ENCODE peak calls at places on chromosomes 5 and 9, in ten cellular contexts. One of them, this sample, is unnamed.

GRCh38 chr5:7754997-7755596 is 95.8 kb downstream of the CFAP90 start:
- DNase-seq in neuronal stem cell: peak
- DNase-seq in M059J: peak
- DNase-seq in BJ: no peak
- DNase-seq in stimulated activated naive CD8-positive, alpha-beta T cell treated with anti-CD3 and anti-CD28 coated beads, Interleukin-15, amount 100 ng/mL, for 72 hours: peak
- DNase-seq in tibial artery: no peak
- DNase-seq in astrocyte of the cerebellum: no peak
- DNase-seq in NCI-H748 treated with DMSO at 0.1 percent for 48 hours: peak
- DNase-seq in stimulated activated CD8-positive, alpha-beta memory T cell treated with anti-CD3 and anti-CD28 coated beads, Interleukin-12 subunit alpha, Interleukin-12 subunit beta, amount 100 ng/mL, for 1 hour: no peak
- DNase-seq in effector memory CD4-positive, alpha-beta T cell: no peak
- DNase-seq in this sample: peak

GRCh38 chr5:67133781-67134180 is 62.8 kb downstream of the CD180 start:
- DNase-seq in neuronal stem cell: no peak
- DNase-seq in M059J: no peak
- DNase-seq in BJ: no peak
- DNase-seq in stimulated activated naive CD8-positive, alpha-beta T cell treated with anti-CD3 and anti-CD28 coated beads, Interleukin-15, amount 100 ng/mL, for 72 hours: no peak
- DNase-seq in tibial artery: no peak
- DNase-seq in astrocyte of the cerebellum: no peak
- DNase-seq in NCI-H748 treated with DMSO at 0.1 percent for 48 hours: no peak
- DNase-seq in stimulated activated CD8-positive, alpha-beta memory T cell treated with anti-CD3 and anti-CD28 coated beads, Interleukin-12 subunit alpha, Interleukin-12 subunit beta, amount 100 ng/mL, for 1 hour: no peak
- DNase-seq in effector memory CD4-positive, alpha-beta T cell: no peak
- DNase-seq in this sample: no peak

GRCh38 chr5:142749321-142749720 is 20.9 kb upstream of the ARHGAP26 start:
- DNase-seq in neuronal stem cell: no peak
- DNase-seq in M059J: peak
- DNase-seq in BJ: no peak
- DNase-seq in stimulated activated naive CD8-positive, alpha-beta T cell treated with anti-CD3 and anti-CD28 coated beads, Interleukin-15, amount 100 ng/mL, for 72 hours: no peak
- DNase-seq in tibial artery: no peak
- DNase-seq in astrocyte of the cerebellum: no peak
- DNase-seq in NCI-H748 treated with DMSO at 0.1 percent for 48 hours: no peak
- DNase-seq in stimulated activated CD8-positive, alpha-beta memory T cell treated with anti-CD3 and anti-CD28 coated beads, Interleukin-12 subunit alpha, Interleukin-12 subunit beta, amount 100 ng/mL, for 1 hour: no peak
- DNase-seq in effector memory CD4-positive, alpha-beta T cell: no peak
- DNase-seq in this sample: peak

GRCh38 chr5:147876141-147876540 is 2.4 kb upstream of the SCGB3A2 start:
- DNase-seq in neuronal stem cell: no peak
- DNase-seq in M059J: no peak
- DNase-seq in BJ: no peak
- DNase-seq in stimulated activated naive CD8-positive, alpha-beta T cell treated with anti-CD3 and anti-CD28 coated beads, Interleukin-15, amount 100 ng/mL, for 72 hours: no peak
- DNase-seq in tibial artery: no peak
- DNase-seq in astrocyte of the cerebellum: no peak
- DNase-seq in NCI-H748 treated with DMSO at 0.1 percent for 48 hours: no peak
- DNase-seq in stimulated activated CD8-positive, alpha-beta memory T cell treated with anti-CD3 and anti-CD28 coated beads, Interleukin-12 subunit alpha, Interleukin-12 subunit beta, amount 100 ng/mL, for 1 hour: no peak
- DNase-seq in effector memory CD4-positive, alpha-beta T cell: no peak
- DNase-seq in this sample: no peak

GRCh38 chr9:90600029-90600428 is 42.6 kb downstream of the DIRAS2 start:
- DNase-seq in neuronal stem cell: no peak
- DNase-seq in M059J: no peak
- DNase-seq in BJ: no peak
- DNase-seq in stimulated activated naive CD8-positive, alpha-beta T cell treated with anti-CD3 and anti-CD28 coated beads, Interleukin-15, amount 100 ng/mL, for 72 hours: no peak
- DNase-seq in tibial artery: no peak
- DNase-seq in astrocyte of the cerebellum: no peak
- DNase-seq in NCI-H748 treated with DMSO at 0.1 percent for 48 hours: no peak
- DNase-seq in stimulated activated CD8-positive, alpha-beta memory T cell treated with anti-CD3 and anti-CD28 coated beads, Interleukin-12 subunit alpha, Interleukin-12 subunit beta, amount 100 ng/mL, for 1 hour: no peak
- DNase-seq in effector memory CD4-positive, alpha-beta T cell: no peak
- DNase-seq in this sample: no peak

GRCh38 chr9:116361558-116361957 is 208.0 kb downstream of the PAPPA start:
- DNase-seq in neuronal stem cell: no peak
- DNase-seq in M059J: no peak
- DNase-seq in BJ: no peak
- DNase-seq in stimulated activated naive CD8-positive, alpha-beta T cell treated with anti-CD3 and anti-CD28 coated beads, Interleukin-15, amount 100 ng/mL, for 72 hours: no peak
- DNase-seq in tibial artery: no peak
- DNase-seq in astrocyte of the cerebellum: no peak
- DNase-seq in NCI-H748 treated with DMSO at 0.1 percent for 48 hours: no peak
- DNase-seq in stimulated activated CD8-positive, alpha-beta memory T cell treated with anti-CD3 and anti-CD28 coated beads, Interleukin-12 subunit alpha, Interleukin-12 subunit beta, amount 100 ng/mL, for 1 hour: no peak
- DNase-seq in effector memory CD4-positive, alpha-beta T cell: no peak
- DNase-seq in this sample: no peak

GRCh38 chr5:109690456-109691247 is 925 bp downstream of the MAN2A1 start:
- DNase-seq in neuronal stem cell: peak
- DNase-seq in M059J: peak
- DNase-seq in BJ: peak
- DNase-seq in stimulated activated naive CD8-positive, alpha-beta T cell treated with anti-CD3 and anti-CD28 coated beads, Interleukin-15, amount 100 ng/mL, for 72 hours: peak
- DNase-seq in tibial artery: peak
- DNase-seq in astrocyte of the cerebellum: peak
- DNase-seq in NCI-H748 treated with DMSO at 0.1 percent for 48 hours: peak
- DNase-seq in stimulated activated CD8-positive, alpha-beta memory T cell treated with anti-CD3 and anti-CD28 coated beads, Interleukin-12 subunit alpha, Interleukin-12 subunit beta, amount 100 ng/mL, for 1 hour: peak
- DNase-seq in effector memory CD4-positive, alpha-beta T cell: peak
- DNase-seq in this sample: peak

GRCh38 chr5:332843-333242 is 11.3 kb downstream of the AHRR start:
- DNase-seq in neuronal stem cell: no peak
- DNase-seq in M059J: no peak
- DNase-seq in BJ: no peak
- DNase-seq in stimulated activated naive CD8-positive, alpha-beta T cell treated with anti-CD3 and anti-CD28 coated beads, Interleukin-15, amount 100 ng/mL, for 72 hours: no peak
- DNase-seq in tibial artery: no peak
- DNase-seq in astrocyte of the cerebellum: no peak
- DNase-seq in NCI-H748 treated with DMSO at 0.1 percent for 48 hours: no peak
- DNase-seq in stimulated activated CD8-positive, alpha-beta memory T cell treated with anti-CD3 and anti-CD28 coated beads, Interleukin-12 subunit alpha, Interleukin-12 subunit beta, amount 100 ng/mL, for 1 hour: no peak
- DNase-seq in effector memory CD4-positive, alpha-beta T cell: no peak
- DNase-seq in this sample: no peak

GRCh38 chr5:958701-959571 is 49.7 kb upstream of the NKD2 start:
- DNase-seq in neuronal stem cell: no peak
- DNase-seq in M059J: peak
- DNase-seq in BJ: peak
- DNase-seq in stimulated activated naive CD8-positive, alpha-beta T cell treated with anti-CD3 and anti-CD28 coated beads, Interleukin-15, amount 100 ng/mL, for 72 hours: no peak
- DNase-seq in tibial artery: no peak
- DNase-seq in astrocyte of the cerebellum: peak
- DNase-seq in NCI-H748 treated with DMSO at 0.1 percent for 48 hours: peak
- DNase-seq in stimulated activated CD8-positive, alpha-beta memory T cell treated with anti-CD3 and anti-CD28 coated beads, Interleukin-12 subunit alpha, Interleukin-12 subunit beta, amount 100 ng/mL, for 1 hour: no peak
- DNase-seq in effector memory CD4-positive, alpha-beta T cell: no peak
- DNase-seq in this sample: no peak

GRCh38 chr5:133564921-133565565 is 47.3 kb downstream of the FSTL4 start:
- DNase-seq in neuronal stem cell: no peak
- DNase-seq in M059J: no peak
- DNase-seq in BJ: no peak
- DNase-seq in stimulated activated naive CD8-positive, alpha-beta T cell treated with anti-CD3 and anti-CD28 coated beads, Interleukin-15, amount 100 ng/mL, for 72 hours: no peak
- DNase-seq in tibial artery: no peak
- DNase-seq in astrocyte of the cerebellum: no peak
- DNase-seq in NCI-H748 treated with DMSO at 0.1 percent for 48 hours: no peak
- DNase-seq in stimulated activated CD8-positive, alpha-beta memory T cell treated with anti-CD3 and anti-CD28 coated beads, Interleukin-12 subunit alpha, Interleukin-12 subunit beta, amount 100 ng/mL, for 1 hour: no peak
- DNase-seq in effector memory CD4-positive, alpha-beta T cell: no peak
- DNase-seq in this sample: no peak

GRCh38 chr5:59789894-59790293 is 103.6 kb downstream of the PDE4D start:
- DNase-seq in neuronal stem cell: no peak
- DNase-seq in M059J: no peak
- DNase-seq in BJ: no peak
- DNase-seq in stimulated activated naive CD8-positive, alpha-beta T cell treated with anti-CD3 and anti-CD28 coated beads, Interleukin-15, amount 100 ng/mL, for 72 hours: no peak
- DNase-seq in tibial artery: no peak
- DNase-seq in astrocyte of the cerebellum: no peak
- DNase-seq in NCI-H748 treated with DMSO at 0.1 percent for 48 hours: no peak
- DNase-seq in stimulated activated CD8-positive, alpha-beta memory T cell treated with anti-CD3 and anti-CD28 coated beads, Interleukin-12 subunit alpha, Interleukin-12 subunit beta, amount 100 ng/mL, for 1 hour: no peak
- DNase-seq in effector memory CD4-positive, alpha-beta T cell: no peak
- DNase-seq in this sample: no peak

GRCh38 chr9:91896513-91897121 is 53.4 kb downstream of the ROR2 start:
- DNase-seq in neuronal stem cell: no peak
- DNase-seq in M059J: peak
- DNase-seq in BJ: peak
- DNase-seq in stimulated activated naive CD8-positive, alpha-beta T cell treated with anti-CD3 and anti-CD28 coated beads, Interleukin-15, amount 100 ng/mL, for 72 hours: no peak
- DNase-seq in tibial artery: no peak
- DNase-seq in astrocyte of the cerebellum: peak
- DNase-seq in NCI-H748 treated with DMSO at 0.1 percent for 48 hours: no peak
- DNase-seq in stimulated activated CD8-positive, alpha-beta memory T cell treated with anti-CD3 and anti-CD28 coated beads, Interleukin-12 subunit alpha, Interleukin-12 subunit beta, amount 100 ng/mL, for 1 hour: no peak
- DNase-seq in effector memory CD4-positive, alpha-beta T cell: no peak
- DNase-seq in this sample: no peak

GRCh38 chr5:36158144-36158543 is 6.2 kb downstream of the SKP2 start:
- DNase-seq in neuronal stem cell: no peak
- DNase-seq in M059J: no peak
- DNase-seq in BJ: no peak
- DNase-seq in stimulated activated naive CD8-positive, alpha-beta T cell treated with anti-CD3 and anti-CD28 coated beads, Interleukin-15, amount 100 ng/mL, for 72 hours: no peak
- DNase-seq in tibial artery: no peak
- DNase-seq in astrocyte of the cerebellum: no peak
- DNase-seq in NCI-H748 treated with DMSO at 0.1 percent for 48 hours: no peak
- DNase-seq in stimulated activated CD8-positive, alpha-beta memory T cell treated with anti-CD3 and anti-CD28 coated beads, Interleukin-12 subunit alpha, Interleukin-12 subunit beta, amount 100 ng/mL, for 1 hour: no peak
- DNase-seq in effector memory CD4-positive, alpha-beta T cell: no peak
- DNase-seq in this sample: no peak

GRCh38 chr5:144538845-144539244 is 368.2 kb downstream of the KCTD16 start:
- DNase-seq in neuronal stem cell: no peak
- DNase-seq in M059J: no peak
- DNase-seq in BJ: no peak
- DNase-seq in stimulated activated naive CD8-positive, alpha-beta T cell treated with anti-CD3 and anti-CD28 coated beads, Interleukin-15, amount 100 ng/mL, for 72 hours: no peak
- DNase-seq in tibial artery: no peak
- DNase-seq in astrocyte of the cerebellum: no peak
- DNase-seq in NCI-H748 treated with DMSO at 0.1 percent for 48 hours: no peak
- DNase-seq in stimulated activated CD8-positive, alpha-beta memory T cell treated with anti-CD3 and anti-CD28 coated beads, Interleukin-12 subunit alpha, Interleukin-12 subunit beta, amount 100 ng/mL, for 1 hour: no peak
- DNase-seq in effector memory CD4-positive, alpha-beta T cell: no peak
- DNase-seq in this sample: no peak

GRCh38 chr9:447230-448025 is 232.8 kb downstream of the DOCK8 start:
- DNase-seq in neuronal stem cell: no peak
- DNase-seq in M059J: peak
- DNase-seq in BJ: peak
- DNase-seq in stimulated activated naive CD8-positive, alpha-beta T cell treated with anti-CD3 and anti-CD28 coated beads, Interleukin-15, amount 100 ng/mL, for 72 hours: peak
- DNase-seq in tibial artery: no peak
- DNase-seq in astrocyte of the cerebellum: peak
- DNase-seq in NCI-H748 treated with DMSO at 0.1 percent for 48 hours: no peak
- DNase-seq in stimulated activated CD8-positive, alpha-beta memory T cell treated with anti-CD3 and anti-CD28 coated beads, Interleukin-12 subunit alpha, Interleukin-12 subunit beta, amount 100 ng/mL, for 1 hour: peak
- DNase-seq in effector memory CD4-positive, alpha-beta T cell: peak
- DNase-seq in this sample: no peak

GRCh38 chr5:142549834-142550233 is 136.1 kb downstream of the FGF1 start:
- DNase-seq in neuronal stem cell: no peak
- DNase-seq in M059J: no peak
- DNase-seq in BJ: no peak
- DNase-seq in stimulated activated naive CD8-positive, alpha-beta T cell treated with anti-CD3 and anti-CD28 coated beads, Interleukin-15, amount 100 ng/mL, for 72 hours: no peak
- DNase-seq in tibial artery: no peak
- DNase-seq in astrocyte of the cerebellum: no peak
- DNase-seq in NCI-H748 treated with DMSO at 0.1 percent for 48 hours: no peak
- DNase-seq in stimulated activated CD8-positive, alpha-beta memory T cell treated with anti-CD3 and anti-CD28 coated beads, Interleukin-12 subunit alpha, Interleukin-12 subunit beta, amount 100 ng/mL, for 1 hour: no peak
- DNase-seq in effector memory CD4-positive, alpha-beta T cell: no peak
- DNase-seq in this sample: no peak